ENCODE peak calls at places on chromosomes 1 and 21, in eight cellular contexts. E is cardiac muscle cell, L is pancreas, W is neural progenitor cell, K is lung, Q is brain microvascular endothelial cell, G is lower lobe of right lung, O is AG10803. F is an unnamed sample.

GRCh38 chr1:100851726-100852125 is 42.9 kb downstream of the EXTL2 start:
- DNase-seq in E (no peak), L (no peak), W (no peak), K (no peak), Q (no peak), G (no peak), O (no peak), F (no peak)

GRCh38 chr1:3573499-3573898 is 37.8 kb downstream of the MEGF6 start:
- DNase-seq in E (no peak), L (no peak), W (no peak), K (no peak), Q (no peak), G (no peak), O (no peak), F (no peak)

GRCh38 chr1:13513885-13514546 is at the start of gene LRRC38:
- DNase-seq in E (peak), L (no peak), W (peak), K (no peak), Q (no peak), G (no peak), O (no peak), F (no peak)

GRCh38 chr21:34526618-34527290 is 14.7 kb upstream of the KCNE1 start:
- DNase-seq in E (peak), L (peak), W (peak), K (peak), Q (peak), G (peak), O (peak), F (peak)

GRCh38 chr1:64790965-64791487 is 46.2 kb downstream of the RAVER2 start:
- DNase-seq in E (no peak), L (no peak), W (no peak), K (no peak), Q (no peak), G (no peak), O (no peak), F (no peak)

GRCh38 chr21:46128106-46128982 is 27.0 kb downstream of the FTCD start:
- DNase-seq in E (peak), L (no peak), W (peak), K (no peak), Q (no peak), G (peak), O (no peak), F (no peak)

GRCh38 chr1:226962421-226963391 is 22.6 kb downstream of the COQ8A start:
- DNase-seq in E (no peak), L (no peak), W (no peak), K (no peak), Q (no peak), G (no peak), O (no peak), F (no peak)

GRCh38 chr1:110440877-110441276 is 10.1 kb upstream of the PROK1 start:
- DNase-seq in E (no peak), L (no peak), W (no peak), K (peak), Q (peak), G (peak), O (peak), F (no peak)

GRCh38 chr1:184056921-184057496 is 5.5 kb downstream of the TSEN15 start:
- DNase-seq in E (peak), L (no peak), W (no peak), K (no peak), Q (peak), G (no peak), O (peak), F (peak)

GRCh38 chr1:91997607-91998195 is 32.1 kb upstream of the EPHX4 start:
- DNase-seq in E (peak), L (peak), W (peak), K (no peak), Q (peak), G (no peak), O (peak), F (peak)

GRCh38 chr1:84190455-84190854 is 46.4 kb downstream of the PRKACB start:
- DNase-seq in E (no peak), L (no peak), W (no peak), K (no peak), Q (no peak), G (no peak), O (no peak), F (no peak)

GRCh38 chr1:150154143-150154542 is 4.4 kb downstream of the PLEKHO1 start:
- DNase-seq in E (no peak), L (no peak), W (no peak), K (no peak), Q (no peak), G (no peak), O (no peak), F (no peak)

GRCh38 chr1:22108343-22109135 is 34.4 kb downstream of the WNT4 start:
- DNase-seq in E (no peak), L (no peak), W (no peak), K (no peak), Q (no peak), G (no peak), O (peak), F (no peak)

GRCh38 chr1:206457408-206457807 is 12.9 kb upstream of the IKBKE start:
- DNase-seq in E (no peak), L (no peak), W (no peak), K (no peak), Q (no peak), G (no peak), O (peak), F (no peak)

GRCh38 chr1:119702384-119702783 is 9.3 kb upstream of the PHGDH start:
- DNase-seq in E (no peak), L (no peak), W (no peak), K (no peak), Q (peak), G (no peak), O (peak), F (no peak)

GRCh38 chr1:164561007-164561406 is 2.0 kb downstream of the PBX1 start:
- DNase-seq in E (no peak), L (no peak), W (no peak), K (no peak), Q (no peak), G (no peak), O (no peak), F (peak)

GRCh38 chr1:97603218-97603617 is 317.6 kb downstream of the DPYD start:
- DNase-seq in E (no peak), L (no peak), W (no peak), K (no peak), Q (no peak), G (no peak), O (no peak), F (no peak)

GRCh38 chr1:212518188-212518951 is 85.7 kb downstream of the NENF start:
- DNase-seq in E (no peak), L (peak), W (no peak), K (peak), Q (peak), G (peak), O (peak), F (peak)

GRCh38 chr1:160058087-160058486 is 11.9 kb downstream of the KCNJ10 start:
- DNase-seq in E (no peak), L (no peak), W (no peak), K (no peak), Q (no peak), G (no peak), O (peak), F (no peak)

GRCh38 chr1:24850353-24850905 is 79.6 kb downstream of the RUNX3 start:
- DNase-seq in E (no peak), L (no peak), W (no peak), K (no peak), Q (peak), G (no peak), O (no peak), F (no peak)

GRCh38 chr1:23664837-23665795 is 26.5 kb upstream of the RPL11 start:
- DNase-seq in E (peak), L (no peak), W (peak), K (no peak), Q (peak), G (no peak), O (peak), F (no peak)

DNA sequence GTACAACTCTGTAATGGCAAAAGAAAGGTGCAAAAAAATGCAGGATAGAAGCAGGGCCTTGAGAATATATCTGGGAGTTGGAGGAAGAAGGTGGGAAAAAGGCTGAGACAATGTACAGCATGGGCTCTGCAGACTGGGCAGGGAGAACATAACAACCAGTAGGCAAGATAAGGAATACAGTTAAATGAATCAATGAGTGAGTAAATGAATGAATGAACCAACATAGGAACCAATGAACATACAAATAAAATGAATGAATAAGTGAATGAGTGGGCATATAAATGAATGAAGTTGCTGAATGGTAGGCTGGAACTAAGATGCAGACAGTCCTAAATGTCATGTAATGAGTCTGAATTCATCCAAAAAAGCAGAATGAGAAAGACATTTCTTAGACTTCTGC is 370.6 kb downstream of the SMYD3 start:
- DNase-seq in E (no peak), L (no peak), W (no peak), K (no peak), Q (no peak), G (no peak), O (no peak), F (no peak)
- H3K4me3 ChIP-seq in E (no peak), L (no peak), W (no peak), K (no peak), Q (no peak), G (no peak), O (no peak), F (no peak)

DNA sequence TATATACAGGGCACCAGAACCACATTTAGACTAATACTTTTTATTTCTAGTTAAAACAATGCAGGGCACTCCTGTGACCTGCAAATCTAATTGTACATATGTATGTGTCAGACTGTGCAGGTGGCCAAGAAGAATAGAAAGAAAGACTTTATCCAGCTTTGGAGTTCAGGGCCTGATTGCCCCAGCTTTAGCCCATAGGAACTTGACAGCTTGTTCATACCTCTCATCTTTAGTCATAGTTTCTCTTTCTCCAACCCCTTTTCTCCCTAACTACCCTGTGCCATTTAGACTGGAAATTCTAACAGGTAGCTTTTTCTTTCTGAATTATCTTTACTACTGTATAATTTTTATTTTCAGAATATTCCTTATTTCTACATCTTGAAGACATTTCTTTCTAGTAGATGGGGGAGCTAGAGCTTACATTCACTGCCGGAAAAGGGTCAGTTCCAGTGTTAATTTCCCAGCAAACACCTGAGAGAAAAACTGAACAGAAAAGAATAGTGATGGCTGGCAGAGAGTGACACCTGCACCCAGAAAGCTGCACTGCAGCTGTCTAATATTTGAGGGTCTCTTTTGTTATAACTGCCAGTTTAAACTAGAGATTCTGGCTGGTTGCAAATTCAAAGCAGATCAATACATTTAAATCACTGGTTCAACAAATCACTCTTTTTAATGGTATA is 8.4 kb downstream of the YBX1 start:
- DNase-seq in E (no peak), L (no peak), W (no peak), K (no peak), Q (no peak), G (no peak), O (no peak), F (no peak)
- TF ChIP-seq CTCF in E (no peak), L (no peak), W (peak), K (no peak), Q (peak), G (peak), O (no peak), F (peak)

DNA sequence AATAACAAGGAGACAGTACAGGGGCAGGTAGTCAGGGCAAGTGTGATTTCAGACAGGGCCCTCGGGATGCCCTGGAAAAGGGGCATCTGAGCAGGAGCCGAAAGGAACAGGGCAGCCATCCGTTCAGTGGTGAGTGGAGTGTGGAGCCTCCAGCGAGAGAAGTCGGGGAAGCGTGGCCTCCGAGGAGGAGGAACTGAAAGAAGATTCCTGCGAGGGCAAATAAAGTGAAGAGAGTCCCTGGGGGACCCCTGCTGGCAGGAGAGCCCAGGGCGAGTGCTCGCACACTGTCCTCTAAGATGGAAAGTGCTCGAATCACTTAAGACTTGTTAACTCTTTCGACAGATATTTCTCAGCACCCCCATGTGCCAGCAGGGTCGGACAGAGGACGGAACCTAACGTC is 3.5 kb upstream of the UTS2 start:
- DNase-seq in E (no peak), L (no peak), W (peak), K (no peak), Q (peak), G (no peak), O (no peak), F (no peak)
- H3K4me3 ChIP-seq in E (no peak), L (no peak), W (no peak), K (no peak), Q (no peak), G (no peak), O (no peak), F (no peak)

GRCh38 chr1:182002570-182002969 is 58.9 kb downstream of the ZNF648 start:
- DNase-seq in E (no peak), L (no peak), W (no peak), K (no peak), Q (no peak), G (no peak), O (no peak), F (no peak)
- TF ChIP-seq CTCF in E (no peak), L (no peak), W (no peak), K (no peak), Q (no peak), G (no peak), O (no peak), F (no peak)

GRCh38 chr1:53945433-53946251 is at the start of gene IFT25:
- DNase-seq in E (peak), L (peak), W (peak), K (peak), Q (peak), G (peak), O (peak), F (peak)

GRCh38 chr1:53945183-53945432 is 391 bp downstream of the IFT25 start:
- DNase-seq in E (no peak), L (no peak), W (no peak), K (no peak), Q (no peak), G (no peak), O (no peak), F (no peak)

GRCh38 chr1:53943490-53944043 is 1.9 kb downstream of the IFT25 start:
- DNase-seq in E (no peak), L (no peak), W (no peak), K (no peak), Q (no peak), G (no peak), O (no peak), F (no peak)

GRCh38 chr1:53943090-53943489 is 2.4 kb downstream of the IFT25 start:
- DNase-seq in E (no peak), L (no peak), W (no peak), K (no peak), Q (no peak), G (no peak), O (no peak), F (no peak)

GRCh38 chr1:53944469-53945182 is 873 bp downstream of the IFT25 start:
- DNase-seq in E (no peak), L (no peak), W (no peak), K (no peak), Q (no peak), G (no peak), O (no peak), F (no peak)
- H3K4me3 ChIP-seq in E (peak), L (peak), W (peak), K (peak), Q (peak), G (peak), O (peak), F (peak)

DNA sequence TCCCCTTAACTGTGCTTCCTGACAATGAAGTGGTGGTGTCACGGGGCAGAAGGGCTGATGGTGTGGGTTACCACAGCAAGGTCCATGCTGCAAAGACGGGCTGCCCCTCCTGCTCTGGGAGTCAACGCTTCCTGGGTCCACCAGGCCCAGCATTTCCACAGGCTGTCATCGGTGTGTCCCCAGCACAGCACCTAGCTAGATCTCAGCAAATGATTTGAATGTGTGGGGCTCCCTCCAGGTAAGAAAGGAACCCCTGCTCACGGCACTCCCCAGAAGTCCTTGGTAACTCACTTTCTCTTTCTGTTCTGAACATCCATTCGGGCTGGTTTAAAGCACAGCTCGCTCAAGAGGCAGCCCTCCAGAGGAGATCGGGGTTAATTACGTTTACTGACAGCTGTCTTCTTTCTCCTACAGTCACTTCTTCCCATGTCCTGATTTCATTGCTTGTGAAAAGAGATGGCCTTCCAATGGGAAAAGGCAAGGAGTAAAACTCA is 27.3 kb downstream of the HIVEP3 start:
- DNase-seq in E (no peak), L (no peak), W (peak), K (no peak), Q (no peak), G (peak), O (no peak), F (no peak)
- TF ChIP-seq CTCF in E (peak), L (no peak), W (peak), K (no peak), Q (peak), G (peak), O (peak), F (peak)